ENCODE peak calls at places on chromosomes 4 and X, in nine cellular contexts. W is suprapubic skin, E is LNCaP clone FGC, H is body of pancreas, A is WTC11, S is fibroblast of lung, I is ovary, M is uterus, B is esophagus muscularis mucosa. O is an unnamed sample.

GRCh38 chr4:53515076-53515475 is 76.2 kb downstream of the LNX1 start:
- DNase-seq in W (no peak), E (no peak), H (no peak), A (no peak), S (no peak), I (no peak), M (no peak), B (no peak), O (no peak)

GRCh38 chrX:72305286-72306084 is at the start of gene CITED1:
- DNase-seq in W (no peak), E (no peak), H (no peak), A (peak; percentile 20), S (no peak), I (no peak), M (no peak), B (no peak), O (no peak)

GRCh38 chrX:150094375-150094774 is 156.1 kb upstream of the EOLA2 start:
- DNase-seq in W (no peak), E (no peak), H (no peak), A (no peak), S (no peak), I (no peak), M (no peak), B (no peak), O (no peak)

GRCh38 chrX:30910124-30910860 is 21.2 kb upstream of the TAB3 start:
- DNase-seq in W (no peak), E (no peak), H (no peak), A (no peak), S (peak; percentile 5), I (no peak), M (no peak), B (no peak), O (no peak)

GRCh38 chr4:7904108-7904516 is 35.5 kb downstream of the AFAP1 start:
- DNase-seq in W (no peak), E (no peak), H (no peak), A (no peak), S (peak; percentile 78), I (no peak), M (no peak), B (no peak), O (no peak)

GRCh38 chr4:9859774-9860173 is 78.3 kb downstream of the DRD5 start:
- DNase-seq in W (no peak), E (no peak), H (no peak), A (no peak), S (no peak), I (no peak), M (no peak), B (no peak), O (no peak)

GRCh38 chr4:105126311-105127153 is 20.1 kb upstream of the TET2 start:
- DNase-seq in W (no peak), E (no peak), H (no peak), A (no peak), S (peak; percentile 79), I (no peak), M (no peak), B (no peak), O (no peak)

GRCh38 chr4:9989918-9990635 is 31.2 kb downstream of the SLC2A9 start:
- DNase-seq in W (no peak), E (peak; percentile 38), H (no peak), A (no peak), S (no peak), I (no peak), M (no peak), B (peak; percentile 66), O (no peak)

GRCh38 chr4:140744421-140744820 is 11.8 kb downstream of the TBC1D9 start:
- DNase-seq in W (no peak), E (no peak), H (no peak), A (no peak), S (no peak), I (no peak), M (no peak), B (no peak), O (no peak)

GRCh38 chr4:73068496-73069337 is 799 bp downstream of the COX18 start:
- DNase-seq in W (no peak), E (peak; percentile 8), H (no peak), A (no peak), S (peak; percentile 49), I (peak; percentile 30), M (no peak), B (no peak), O (peak; percentile 7)

GRCh38 chr4:100070868-100071267 is 119.4 kb downstream of the DDIT4L start:
- DNase-seq in W (no peak), E (no peak), H (peak; percentile 6), A (no peak), S (no peak), I (no peak), M (no peak), B (no peak), O (no peak)

GRCh38 chrX:31349515-31349914 is 277.7 kb upstream of the FTHL17 start:
- DNase-seq in W (no peak), E (no peak), H (no peak), A (no peak), S (no peak), I (no peak), M (no peak), B (no peak), O (no peak)

GRCh38 chr4:176789955-176790354 is 2.8 kb downstream of the VEGFC start:
- DNase-seq in W (no peak), E (no peak), H (no peak), A (no peak), S (peak; percentile 89), I (no peak), M (no peak), B (no peak), O (peak; percentile 6)

GRCh38 chr4:70306101-70306500 is 28.7 kb upstream of the CABS1 start:
- DNase-seq in W (no peak), E (peak; percentile 72), H (no peak), A (no peak), S (no peak), I (no peak), M (no peak), B (no peak), O (no peak)

GRCh38 chrX:78708171-78708570 is 39.3 kb upstream of the LPAR4 start:
- DNase-seq in W (no peak), E (no peak), H (no peak), A (peak; percentile 16), S (peak; percentile 57), I (peak; percentile 17), M (no peak), B (no peak), O (peak; percentile 4)

GRCh38 chr4:1008840-1009646 is 2.4 kb upstream of the FGFRL1 start:
- DNase-seq in W (no peak), E (no peak), H (peak; percentile 48), A (peak; percentile 52), S (no peak), I (no peak), M (peak; percentile 50), B (no peak), O (no peak)

GRCh38 chrX:30618160-30618765 is 35.0 kb upstream of the GK start:
- DNase-seq in W (no peak), E (no peak), H (no peak), A (peak; percentile 16), S (no peak), I (no peak), M (no peak), B (no peak), O (no peak)

GRCh38 chrX:153750126-153750774 is 13.8 kb upstream of the PLXNB3 start:
- DNase-seq in W (no peak), E (no peak), H (no peak), A (no peak), S (no peak), I (no peak), M (no peak), B (no peak), O (no peak)

GRCh38 chr4:146834263-146835034 is 111.2 kb downstream of the TTC29 start:
- DNase-seq in W (no peak), E (no peak), H (no peak), A (no peak), S (no peak), I (no peak), M (no peak), B (no peak), O (no peak)

GRCh38 chr4:87007345-87008181 is 72.8 kb downstream of the AFF1 start:
- DNase-seq in W (peak; percentile 80), E (no peak), H (peak; percentile 69), A (peak; percentile 48), S (peak; percentile 59), I (peak; percentile 71), M (peak; percentile 56), B (peak; percentile 95), O (peak; percentile 50)

GRCh38 chr4:87009095-87009648 is 74.4 kb downstream of the AFF1 start:
- DNase-seq in W (no peak), E (no peak), H (no peak), A (no peak), S (no peak), I (no peak), M (no peak), B (no peak), O (no peak)

GRCh38 chr4:87005369-87005689 is 70.5 kb downstream of the AFF1 start:
- DNase-seq in W (no peak), E (no peak), H (no peak), A (no peak), S (peak; percentile 36), I (no peak), M (no peak), B (no peak), O (no peak)

GRCh38 chr4:87005690-87006461 is 71.1 kb downstream of the AFF1 start:
- DNase-seq in W (no peak), E (no peak), H (no peak), A (no peak), S (peak; percentile 18), I (no peak), M (no peak), B (no peak), O (no peak)

GRCh38 chr4:87006531-87007344 is 71.9 kb downstream of the AFF1 start:
- DNase-seq in W (peak; percentile 94), E (peak; percentile 86), H (peak; percentile 97), A (peak; percentile 93), S (peak; percentile 96), I (peak; percentile 92), M (peak; percentile 90), B (peak; percentile 98), O (peak; percentile 93)
- TF ChIP-seq CTCF in W (no peak), E (peak; percentile 11), H (no peak), A (no peak), S (peak; percentile 31), I (peak; percentile 19), M (peak; percentile 48), B (peak; percentile 46), O (no peak)

GRCh38 chr4:6474053-6474568 is 1.7 kb upstream of the PPP2R2C start:
- DNase-seq in W (peak; percentile 48), E (no peak), H (no peak), A (peak; percentile 54), S (no peak), I (peak; percentile 5), M (no peak), B (peak; percentile 89), O (peak; percentile 45)
- TF ChIP-seq CTCF in W (no peak), E (peak; percentile 19), H (no peak), A (peak; percentile 28), S (no peak), I (no peak), M (no peak), B (peak; percentile 2), O (peak; percentile 61)

GRCh38 chr4:64781737-64782326 is 372.6 kb upstream of the TECRL start:
- DNase-seq in W (no peak), E (peak; percentile 21), H (no peak), A (no peak), S (peak; percentile 13), I (no peak), M (no peak), B (no peak), O (no peak)
- TF ChIP-seq CTCF in W (peak; percentile 6), E (peak; percentile 67), H (peak; percentile 58), A (peak; percentile 62), S (peak; percentile 26), I (no peak), M (peak; percentile 52), B (peak; percentile 79), O (peak; percentile 84)

GRCh38 chr4:159598602-159599001 is 495.7 kb downstream of the RAPGEF2 start:
- DNase-seq in W (no peak), E (no peak), H (no peak), A (no peak), S (no peak), I (no peak), M (no peak), B (no peak), O (no peak)
- TF ChIP-seq CTCF in W (no peak), E (no peak), H (no peak), A (no peak), S (no peak), I (no peak), M (no peak), B (no peak), O (no peak)

O was measured in endothelial cell.